ENCODE peak calls at places on chromosome 17, in ten cellular contexts. One of them, this sample, is unnamed.

GRCh38 chr17:65446838-65447526 is 114.5 kb downstream of the AXIN2 start:
- DNase-seq in CD4-positive, CD25-positive, alpha-beta regulatory T cell: no peak
- DNase-seq in esophagus squamous epithelium: no peak
- DNase-seq in small intestine: no peak
- DNase-seq in sigmoid colon: no peak
- DNase-seq in left lung: no peak
- DNase-seq in H7: no peak
- DNase-seq in stomach: no peak
- DNase-seq in CD8-positive, alpha-beta T cell: no peak
- DNase-seq in ovary: no peak
- DNase-seq in this sample: no peak

GRCh38 chr17:52790359-52790955 is 631.9 kb upstream of the CA10 start:
- DNase-seq in CD4-positive, CD25-positive, alpha-beta regulatory T cell: no peak
- DNase-seq in stomach: no peak
- DNase-seq in CD8-positive, alpha-beta T cell: no peak
- DNase-seq in ovary: no peak
- DNase-seq in sigmoid colon: no peak
- DNase-seq in H7: no peak
- DNase-seq in esophagus squamous epithelium: no peak
- DNase-seq in left lung: peak; percentile 33
- DNase-seq in small intestine: no peak
- DNase-seq in this sample: no peak

GRCh38 chr17:31744541-31744951 is 114.5 kb downstream of the COPRS start:
- DNase-seq in ovary: no peak
- DNase-seq in sigmoid colon: no peak
- DNase-seq in H7: no peak
- DNase-seq in esophagus squamous epithelium: no peak
- DNase-seq in small intestine: no peak
- DNase-seq in CD4-positive, CD25-positive, alpha-beta regulatory T cell: no peak
- DNase-seq in left lung: no peak
- DNase-seq in CD8-positive, alpha-beta T cell: no peak
- DNase-seq in stomach: no peak
- DNase-seq in this sample: no peak

GRCh38 chr17:65173284-65173793 is 36.2 kb downstream of the RGS9 start:
- DNase-seq in H7: no peak
- DNase-seq in esophagus squamous epithelium: no peak
- DNase-seq in sigmoid colon: no peak
- DNase-seq in left lung: no peak
- DNase-seq in CD8-positive, alpha-beta T cell: peak; percentile 71
- DNase-seq in ovary: no peak
- DNase-seq in stomach: peak; percentile 42
- DNase-seq in CD4-positive, CD25-positive, alpha-beta regulatory T cell: peak; percentile 91
- DNase-seq in small intestine: peak; percentile 59
- DNase-seq in this sample: no peak

GRCh38 chr17:33520404-33521032 is 227.4 kb upstream of the ASIC2 start:
- DNase-seq in ovary: peak; percentile 22
- DNase-seq in small intestine: peak; percentile 27
- DNase-seq in left lung: no peak
- DNase-seq in sigmoid colon: no peak
- DNase-seq in CD8-positive, alpha-beta T cell: peak; percentile 21
- DNase-seq in H7: peak; percentile 90
- DNase-seq in esophagus squamous epithelium: no peak
- DNase-seq in stomach: peak; percentile 41
- DNase-seq in CD4-positive, CD25-positive, alpha-beta regulatory T cell: peak; percentile 22
- DNase-seq in this sample: no peak

GRCh38 chr17:81427446-81428120 is 32.3 kb downstream of the BAHCC1 start:
- DNase-seq in sigmoid colon: no peak
- DNase-seq in CD4-positive, CD25-positive, alpha-beta regulatory T cell: no peak
- DNase-seq in stomach: peak; percentile 95
- DNase-seq in ovary: no peak
- DNase-seq in CD8-positive, alpha-beta T cell: no peak
- DNase-seq in esophagus squamous epithelium: no peak
- DNase-seq in H7: no peak
- DNase-seq in small intestine: peak; percentile 59
- DNase-seq in left lung: peak; percentile 89
- DNase-seq in this sample: no peak

GRCh38 chr17:1713160-1713877 is 3.1 kb upstream of the TLCD2 start:
- DNase-seq in CD4-positive, CD25-positive, alpha-beta regulatory T cell: no peak
- DNase-seq in CD8-positive, alpha-beta T cell: no peak
- DNase-seq in small intestine: no peak
- DNase-seq in ovary: peak; percentile 27
- DNase-seq in esophagus squamous epithelium: no peak
- DNase-seq in H7: no peak
- DNase-seq in sigmoid colon: no peak
- DNase-seq in left lung: peak; percentile 14
- DNase-seq in stomach: no peak
- DNase-seq in this sample: no peak

GRCh38 chr17:79791354-79792123 is 5.3 kb downstream of the CBX8 start:
- DNase-seq in stomach: no peak
- DNase-seq in esophagus squamous epithelium: no peak
- DNase-seq in CD8-positive, alpha-beta T cell: no peak
- DNase-seq in ovary: peak; percentile 30
- DNase-seq in left lung: peak; percentile 75
- DNase-seq in small intestine: no peak
- DNase-seq in sigmoid colon: no peak
- DNase-seq in CD4-positive, CD25-positive, alpha-beta regulatory T cell: no peak
- DNase-seq in H7: peak; percentile 81
- DNase-seq in this sample: no peak

GRCh38 chr17:43171761-43172487 is 910 bp downstream of the NBR1 start:
- DNase-seq in CD8-positive, alpha-beta T cell: no peak
- DNase-seq in left lung: no peak
- DNase-seq in CD4-positive, CD25-positive, alpha-beta regulatory T cell: peak; percentile 35
- DNase-seq in stomach: no peak
- DNase-seq in sigmoid colon: peak; percentile 80
- DNase-seq in esophagus squamous epithelium: no peak
- DNase-seq in H7: no peak
- DNase-seq in small intestine: peak; percentile 57
- DNase-seq in ovary: peak; percentile 38
- DNase-seq in this sample: peak; percentile 73

GRCh38 chr17:59381716-59382570 is 50.5 kb downstream of the YPEL2 start:
- DNase-seq in left lung: no peak
- DNase-seq in ovary: no peak
- DNase-seq in CD4-positive, CD25-positive, alpha-beta regulatory T cell: no peak
- DNase-seq in H7: no peak
- DNase-seq in sigmoid colon: peak; percentile 80
- DNase-seq in small intestine: peak; percentile 67
- DNase-seq in CD8-positive, alpha-beta T cell: no peak
- DNase-seq in stomach: peak; percentile 71
- DNase-seq in esophagus squamous epithelium: no peak
- DNase-seq in this sample: no peak

GRCh38 chr17:37672545-37673078 is 29.4 kb upstream of the DDX52 start:
- DNase-seq in sigmoid colon: no peak
- DNase-seq in H7: no peak
- DNase-seq in CD8-positive, alpha-beta T cell: no peak
- DNase-seq in stomach: no peak
- DNase-seq in esophagus squamous epithelium: no peak
- DNase-seq in ovary: no peak
- DNase-seq in CD4-positive, CD25-positive, alpha-beta regulatory T cell: no peak
- DNase-seq in small intestine: no peak
- DNase-seq in left lung: no peak
- DNase-seq in this sample: no peak

GRCh38 chr17:40348562-40349476 is 15.7 kb downstream of the GJD3 start:
- DNase-seq in esophagus squamous epithelium: no peak
- DNase-seq in H7: no peak
- DNase-seq in CD8-positive, alpha-beta T cell: no peak
- DNase-seq in sigmoid colon: peak; percentile 91
- DNase-seq in small intestine: no peak
- DNase-seq in CD4-positive, CD25-positive, alpha-beta regulatory T cell: no peak
- DNase-seq in left lung: peak; percentile 55
- DNase-seq in ovary: no peak
- DNase-seq in stomach: peak; percentile 87
- DNase-seq in this sample: no peak

GRCh38 chr17:79002291-79002690 is 7.3 kb downstream of the CANT1 start:
- DNase-seq in H7: no peak
- DNase-seq in left lung: no peak
- DNase-seq in sigmoid colon: peak; percentile 38
- DNase-seq in CD4-positive, CD25-positive, alpha-beta regulatory T cell: no peak
- DNase-seq in CD8-positive, alpha-beta T cell: no peak
- DNase-seq in small intestine: no peak
- DNase-seq in ovary: no peak
- DNase-seq in esophagus squamous epithelium: no peak
- DNase-seq in stomach: no peak
- DNase-seq in this sample: peak; percentile 60

GRCh38 chr17:40218006-40218739 is 931 bp upstream of the WIPF2 start:
- DNase-seq in sigmoid colon: peak; percentile 39
- DNase-seq in ovary: no peak
- DNase-seq in small intestine: no peak
- DNase-seq in CD4-positive, CD25-positive, alpha-beta regulatory T cell: no peak
- DNase-seq in CD8-positive, alpha-beta T cell: no peak
- DNase-seq in H7: no peak
- DNase-seq in stomach: no peak
- DNase-seq in left lung: no peak
- DNase-seq in esophagus squamous epithelium: no peak
- DNase-seq in this sample: no peak

GRCh38 chr17:61624951-61625350 is 33.9 kb upstream of the NACA2 start:
- DNase-seq in CD8-positive, alpha-beta T cell: no peak
- DNase-seq in sigmoid colon: no peak
- DNase-seq in ovary: no peak
- DNase-seq in esophagus squamous epithelium: no peak
- DNase-seq in stomach: no peak
- DNase-seq in small intestine: no peak
- DNase-seq in left lung: no peak
- DNase-seq in CD4-positive, CD25-positive, alpha-beta regulatory T cell: no peak
- DNase-seq in H7: no peak
- DNase-seq in this sample: no peak

GRCh38 chr17:4334332-4334731 is 32.1 kb downstream of the UBE2G1 start:
- DNase-seq in H7: no peak
- DNase-seq in esophagus squamous epithelium: no peak
- DNase-seq in left lung: no peak
- DNase-seq in CD8-positive, alpha-beta T cell: no peak
- DNase-seq in small intestine: no peak
- DNase-seq in stomach: no peak
- DNase-seq in sigmoid colon: no peak
- DNase-seq in ovary: no peak
- DNase-seq in CD4-positive, CD25-positive, alpha-beta regulatory T cell: no peak
- DNase-seq in this sample: no peak
- H3K27me3 ChIP-seq in H7: no peaks in the 10 kb centered on the region
- H3K27me3 ChIP-seq in esophagus squamous epithelium: no peaks in the 10 kb centered on the region
- H3K27me3 ChIP-seq in left lung: no peaks in the 10 kb centered on the region
- H3K27me3 ChIP-seq in CD8-positive, alpha-beta T cell: no peaks in the 10 kb centered on the region
- H3K27me3 ChIP-seq in small intestine: no peaks in the 10 kb centered on the region
- H3K27me3 ChIP-seq in stomach: no peaks in the 10 kb centered on the region
- H3K27me3 ChIP-seq in sigmoid colon: no peaks in the 10 kb centered on the region
- H3K27me3 ChIP-seq in ovary: no peaks in the 10 kb centered on the region
- H3K27me3 ChIP-seq in CD4-positive, CD25-positive, alpha-beta regulatory T cell: no peaks in the 10 kb centered on the region
- H3K27me3 ChIP-seq in this sample: no peaks in the 10 kb centered on the region

DNA sequence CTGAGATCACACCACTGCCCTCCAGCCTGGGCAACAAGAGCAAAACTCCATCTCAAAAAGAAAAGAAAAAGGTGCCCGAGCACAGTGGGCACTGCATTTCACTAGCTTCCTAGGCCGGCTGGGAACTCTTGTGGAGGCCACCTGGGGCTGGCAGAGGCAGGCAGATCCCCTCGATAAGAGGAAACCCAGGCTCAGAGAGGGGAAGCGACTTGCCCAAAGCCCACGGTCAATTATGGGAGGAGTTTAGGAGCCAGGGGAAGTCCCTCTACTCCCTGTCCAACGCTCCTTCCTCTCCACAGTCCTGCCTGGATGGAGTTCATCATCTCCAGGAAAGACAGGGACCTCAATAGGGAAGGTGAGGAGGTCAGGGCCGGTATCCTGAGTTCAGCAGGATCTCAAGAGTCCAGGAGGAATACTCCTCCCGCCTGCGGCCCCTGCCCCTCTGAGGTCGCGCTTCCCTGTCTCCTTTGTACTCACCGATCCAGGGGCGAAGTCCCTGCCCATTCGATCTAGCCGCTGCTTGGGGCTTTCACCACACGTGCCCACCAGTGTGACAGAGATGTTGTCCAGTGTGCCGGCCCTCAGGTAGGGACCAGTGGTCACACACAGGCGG is 841 bp downstream of the ALOXE3 start:
- DNase-seq in ovary: no peak
- DNase-seq in CD4-positive, CD25-positive, alpha-beta regulatory T cell: no peak
- DNase-seq in CD8-positive, alpha-beta T cell: no peak
- DNase-seq in stomach: no peak
- DNase-seq in left lung: peak; percentile 7
- DNase-seq in esophagus squamous epithelium: no peak
- DNase-seq in sigmoid colon: no peak
- DNase-seq in H7: peak; percentile 66
- DNase-seq in small intestine: peak; percentile 10
- DNase-seq in this sample: no peak
- H3K27me3 ChIP-seq in ovary: no peaks in the 10 kb centered on the region
- H3K27me3 ChIP-seq in CD4-positive, CD25-positive, alpha-beta regulatory T cell: peaks cover 26% of the 10 kb centered on the region
- H3K27me3 ChIP-seq in CD8-positive, alpha-beta T cell: no peaks in the 10 kb centered on the region
- H3K27me3 ChIP-seq in stomach: peaks cover 86% of the 10 kb centered on the region
- H3K27me3 ChIP-seq in left lung: peaks cover 85% of the 10 kb centered on the region
- H3K27me3 ChIP-seq in esophagus squamous epithelium: no peaks in the 10 kb centered on the region
- H3K27me3 ChIP-seq in sigmoid colon: peaks cover 70% of the 10 kb centered on the region
- H3K27me3 ChIP-seq in H7: peaks cover 66% of the 10 kb centered on the region
- H3K27me3 ChIP-seq in small intestine: peaks cover 18% of the 10 kb centered on the region
- H3K27me3 ChIP-seq in this sample: no peaks in the 10 kb centered on the region

DNA sequence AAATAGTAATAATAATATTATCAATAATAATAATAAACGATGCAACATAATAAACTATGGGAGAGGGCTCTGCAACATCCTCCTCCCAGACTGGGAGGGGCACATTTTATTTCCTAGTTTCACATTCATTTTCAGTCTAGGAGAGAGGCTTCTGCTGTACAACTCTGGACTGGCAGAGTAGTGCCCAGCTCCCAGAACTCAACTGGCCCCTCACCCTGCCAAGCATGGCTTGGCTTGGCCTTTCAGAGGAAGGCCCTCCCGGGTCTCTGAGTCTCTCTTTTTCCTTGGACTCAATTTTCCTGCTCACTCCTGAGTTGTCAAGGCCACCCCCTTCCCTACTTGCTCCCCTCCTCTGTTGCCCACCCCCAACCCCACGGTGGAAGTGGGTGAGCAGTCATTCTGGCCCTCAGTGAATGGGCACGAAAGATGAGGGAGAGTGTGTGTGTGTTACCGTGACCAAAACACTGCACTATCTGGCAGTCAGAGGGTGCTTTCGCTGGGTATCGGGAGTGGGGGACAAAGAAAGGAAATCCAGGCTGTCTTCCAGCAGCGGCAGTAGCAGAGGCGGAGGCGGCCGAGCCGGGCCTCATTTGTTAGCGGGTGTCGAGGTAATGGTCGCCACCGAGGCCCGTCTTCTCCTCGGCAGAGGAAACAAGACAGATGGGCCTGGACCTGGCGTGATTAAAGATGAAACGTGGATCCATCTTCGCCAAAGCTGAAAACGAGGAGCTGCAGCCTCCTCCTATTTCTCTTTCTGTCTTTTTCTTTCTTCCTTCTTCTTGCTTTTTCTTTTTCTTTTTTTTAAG is 2.3 kb downstream of the HOXB4 start:
- DNase-seq in sigmoid colon: no peak
- DNase-seq in left lung: no peak
- DNase-seq in CD4-positive, CD25-positive, alpha-beta regulatory T cell: peak; percentile 29
- DNase-seq in esophagus squamous epithelium: no peak
- DNase-seq in stomach: no peak
- DNase-seq in small intestine: no peak
- DNase-seq in H7: no peak
- DNase-seq in ovary: no peak
- DNase-seq in CD8-positive, alpha-beta T cell: no peak
- DNase-seq in this sample: no peak
- H3K27me3 ChIP-seq in sigmoid colon: no peaks in the 10 kb centered on the region
- H3K27me3 ChIP-seq in left lung: peaks cover 100% of the 10 kb centered on the region
- H3K27me3 ChIP-seq in CD4-positive, CD25-positive, alpha-beta regulatory T cell: peaks cover 11% of the 10 kb centered on the region
- H3K27me3 ChIP-seq in esophagus squamous epithelium: no peaks in the 10 kb centered on the region
- H3K27me3 ChIP-seq in stomach: peaks cover 100% of the 10 kb centered on the region
- H3K27me3 ChIP-seq in small intestine: peaks cover 3% of the 10 kb centered on the region
- H3K27me3 ChIP-seq in H7: peaks cover 99% of the 10 kb centered on the region
- H3K27me3 ChIP-seq in ovary: no peaks in the 10 kb centered on the region
- H3K27me3 ChIP-seq in CD8-positive, alpha-beta T cell: peaks cover 21% of the 10 kb centered on the region
- H3K27me3 ChIP-seq in this sample: no peaks in the 10 kb centered on the region

GRCh38 chr17:48391460-48391859 is 38.6 kb downstream of the SKAP1 start:
- DNase-seq in left lung: no peak
- DNase-seq in stomach: no peak
- DNase-seq in small intestine: no peak
- DNase-seq in CD4-positive, CD25-positive, alpha-beta regulatory T cell: no peak
- DNase-seq in sigmoid colon: no peak
- DNase-seq in ovary: no peak
- DNase-seq in H7: no peak
- DNase-seq in esophagus squamous epithelium: no peak
- DNase-seq in CD8-positive, alpha-beta T cell: no peak
- DNase-seq in this sample: no peak
- H3K27me3 ChIP-seq in left lung: peaks cover 58% of the 10 kb centered on the region
- H3K27me3 ChIP-seq in stomach: peaks cover 20% of the 10 kb centered on the region
- H3K27me3 ChIP-seq in small intestine: no peaks in the 10 kb centered on the region
- H3K27me3 ChIP-seq in CD4-positive, CD25-positive, alpha-beta regulatory T cell: no peaks in the 10 kb centered on the region
- H3K27me3 ChIP-seq in sigmoid colon: no peaks in the 10 kb centered on the region
- H3K27me3 ChIP-seq in ovary: no peaks in the 10 kb centered on the region
- H3K27me3 ChIP-seq in H7: no peaks in the 10 kb centered on the region
- H3K27me3 ChIP-seq in esophagus squamous epithelium: no peaks in the 10 kb centered on the region
- H3K27me3 ChIP-seq in CD8-positive, alpha-beta T cell: no peaks in the 10 kb centered on the region
- H3K27me3 ChIP-seq in this sample: peaks cover 3% of the 10 kb centered on the region